ENCODE peak calls at places on chromosomes 13 and 19, in eight cellular contexts. M is fibroblast of lung, G is thoracic aorta, Y is SK-N-SH, T is kidney, B is IMR-90, U is H9, A is substantia nigra. E is an unnamed sample.

GRCh38 chr13:61778531-61778930 is 362.9 kb upstream of the PCDH20 start:
- DNase-seq in T (no peak), U (peak), A (no peak), G (no peak), M (no peak), Y (no peak), B (no peak), E (no peak)

GRCh38 chr19:46413262-46414031 is at the start of gene CCDC8:
- DNase-seq in A (peak), T (peak), Y (no peak), G (no peak), M (peak), B (peak), U (peak), E (peak)

GRCh38 chr19:4208385-4209094 is 20.8 kb upstream of the EBI3 start:
- DNase-seq in T (no peak), Y (peak), M (no peak), U (peak), A (no peak), B (peak), G (no peak), E (no peak)

GRCh38 chr13:42574435-42575311 is 721 bp downstream of the TNFSF11 start:
- DNase-seq in T (no peak), M (no peak), Y (peak), B (no peak), A (no peak), U (peak), G (no peak), E (no peak)

GRCh38 chr13:22961835-22962537 is 218.8 kb upstream of the SGCG start:
- DNase-seq in T (no peak), G (no peak), U (no peak), Y (no peak), B (no peak), A (no peak), M (no peak), E (no peak)

GRCh38 chr19:48400018-48400742 is 6.7 kb downstream of the GRIN2D start:
- DNase-seq in A (no peak), U (peak), G (no peak), B (peak), M (peak), Y (peak), T (no peak), E (no peak)

GRCh38 chr13:85725433-85725832 is 73.8 kb downstream of the SLITRK6 start:
- DNase-seq in T (no peak), Y (no peak), A (no peak), U (no peak), M (no peak), B (no peak), G (no peak), E (no peak)

GRCh38 chr13:36417328-36417727 is 15.0 kb upstream of the CCNA1 start:
- DNase-seq in U (no peak), Y (no peak), T (no peak), A (no peak), M (no peak), G (no peak), B (no peak), E (no peak)

GRCh38 chr13:106548064-106548696 is 12.7 kb upstream of the EFNB2 start:
- DNase-seq in U (no peak), G (no peak), M (peak), Y (no peak), T (no peak), A (no peak), B (peak), E (no peak)

GRCh38 chr19:10431943-10432735 is 11.8 kb downstream of the PDE4A start:
- DNase-seq in A (no peak), B (no peak), Y (peak), T (peak), G (no peak), M (no peak), U (peak), E (no peak)

GRCh38 chr13:81888855-81889254 is 1547.9 kb upstream of the SPRY2 start:
- DNase-seq in M (no peak), Y (no peak), T (peak), A (no peak), B (no peak), U (no peak), G (no peak), E (no peak)

GRCh38 chr13:25249001-25249543 is 38.2 kb downstream of the MTMR6 start:
- DNase-seq in Y (peak), M (peak), G (no peak), B (peak), A (peak), U (no peak), T (no peak), E (no peak)

GRCh38 chr19:2382530-2383222 is 22.6 kb downstream of the TMPRSS9 start:
- DNase-seq in A (no peak), G (no peak), Y (no peak), U (no peak), B (no peak), M (no peak), T (no peak), E (no peak)

GRCh38 chr19:54923276-54923675 is 17.3 kb downstream of the NCR1 start:
- DNase-seq in Y (no peak), G (no peak), U (no peak), M (no peak), B (no peak), T (no peak), A (no peak), E (no peak)

GRCh38 chr19:12685831-12686230 is 2.0 kb upstream of the GNG14 start:
- DNase-seq in G (no peak), B (no peak), A (no peak), Y (no peak), M (no peak), U (no peak), T (no peak), E (no peak)
- H3K27ac ChIP-seq in G (no peak), B (no peak), A (no peak), Y (no peak), M (no peak), U (no peak), T (no peak), E (no peak)

GRCh38 chr19:35207391-35207871 is 21.1 kb downstream of the FAM187B start:
- DNase-seq in T (no peak), M (no peak), A (no peak), Y (no peak), G (no peak), B (no peak), U (no peak), E (no peak)
- H3K27ac ChIP-seq in T (no peak), M (no peak), A (no peak), Y (no peak), G (no peak), B (no peak), U (no peak), E (no peak)

GRCh38 chr19:18932216-18932841 is 8.7 kb downstream of the HOMER3 start:
- DNase-seq in B (no peak), A (peak), G (peak), Y (peak), T (peak), U (peak), M (peak), E (no peak)
- H3K27ac ChIP-seq in B (no peak), A (peak), G (no peak), Y (no peak), T (no peak), U (no peak), M (no peak), E (no peak)

GRCh38 chr13:96475103-96475502 is 385.2 kb downstream of the HS6ST3 start:
- DNase-seq in G (no peak), M (no peak), A (no peak), B (no peak), Y (no peak), U (no peak), T (no peak), E (no peak)

GRCh38 chr13:96474158-96474606 is 384.3 kb downstream of the HS6ST3 start:
- DNase-seq in Y (no peak), T (no peak), U (no peak), G (no peak), M (no peak), A (no peak), B (no peak), E (no peak)

DNA sequence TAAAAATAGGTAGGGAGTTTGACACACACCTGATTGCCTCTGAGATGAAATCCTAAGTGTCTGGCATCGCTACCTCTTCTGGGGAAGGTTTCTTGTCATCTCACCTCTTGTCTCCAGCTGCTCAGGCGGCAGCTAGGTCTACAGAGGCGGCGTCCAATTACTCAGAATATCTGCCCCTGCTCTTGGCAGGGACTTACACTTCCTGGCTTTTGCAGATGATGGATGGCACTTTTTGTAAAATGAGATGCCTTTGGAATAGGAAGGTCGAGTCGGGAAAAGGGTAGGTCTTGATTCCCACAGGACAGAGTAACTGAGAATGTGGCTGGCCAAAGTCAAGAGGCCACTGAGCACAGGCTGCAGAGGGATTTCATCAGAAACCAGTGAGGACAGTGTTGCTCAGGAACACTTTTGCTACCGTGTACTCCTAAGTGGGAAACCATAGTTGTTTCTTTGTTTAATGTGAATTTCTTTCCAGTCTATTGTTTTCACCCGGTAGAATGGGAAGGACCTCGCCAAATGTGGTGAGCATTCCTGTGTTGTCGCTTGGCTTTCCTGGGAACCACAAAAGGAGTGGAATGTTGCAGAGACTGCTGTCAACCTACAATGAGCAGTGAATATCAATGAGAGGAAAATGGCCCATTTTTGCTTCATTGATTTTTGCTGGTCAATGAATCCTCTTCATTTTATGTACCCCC is 383.7 kb downstream of the HS6ST3 start:
- DNase-seq in A (no peak), B (no peak), G (no peak), T (no peak), M (no peak), Y (no peak), U (no peak), E (no peak)
- H3K27ac ChIP-seq in A (no peak), B (no peak), G (no peak), T (no peak), M (no peak), Y (no peak), U (no peak), E (no peak)

GRCh38 chr13:30881191-30881651 is 24.9 kb upstream of the MEDAG start:
- DNase-seq in T (no peak), A (no peak), U (no peak), Y (no peak), G (peak), M (peak), B (no peak), E (no peak)

GRCh38 chr13:30880151-30880551 is 25.9 kb upstream of the MEDAG start:
- DNase-seq in T (no peak), M (peak), Y (no peak), A (no peak), U (no peak), B (peak), G (no peak), E (no peak)

GRCh38 chr13:30882996-30883766 is 22.9 kb upstream of the MEDAG start:
- DNase-seq in A (no peak), U (no peak), M (no peak), Y (no peak), G (no peak), B (no peak), T (no peak), E (no peak)

GRCh38 chr13:30880756-30881155 is 25.3 kb upstream of the MEDAG start:
- DNase-seq in A (no peak), Y (no peak), M (peak), G (no peak), U (no peak), T (no peak), B (peak), E (no peak)

GRCh38 chr13:30881931-30882899 is 23.9 kb upstream of the MEDAG start:
- DNase-seq in B (no peak), Y (peak), U (no peak), A (no peak), M (no peak), T (no peak), G (no peak), E (no peak)
- H3K27ac ChIP-seq in B (peak), Y (peak), U (no peak), A (no peak), M (peak), T (no peak), G (peak), E (no peak)

DNA sequence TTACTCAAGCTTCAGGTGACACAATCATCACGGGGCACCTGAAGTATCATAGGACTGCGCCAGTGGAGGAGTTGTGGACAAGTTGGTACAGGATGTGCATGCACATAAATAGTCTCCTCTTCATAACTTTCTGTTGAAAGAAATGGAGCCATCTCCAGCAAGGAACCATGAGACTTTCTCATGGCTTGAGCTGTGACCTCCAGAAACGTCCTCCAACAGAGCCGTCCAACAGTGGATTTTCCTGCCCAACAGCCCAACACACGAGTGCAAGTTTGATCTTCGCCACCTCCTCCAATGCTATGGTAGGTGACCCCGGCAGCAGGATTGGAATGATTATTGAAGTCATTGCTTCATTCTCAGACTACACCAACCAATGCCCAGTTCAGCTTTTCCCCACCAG is 105.1 kb upstream of the ZNF507 start:
- DNase-seq in U (no peak), M (no peak), Y (no peak), G (no peak), B (no peak), T (no peak), A (no peak), E (no peak)
- H3K27ac ChIP-seq in U (no peak), M (no peak), Y (no peak), G (no peak), B (no peak), T (no peak), A (no peak), E (no peak)

GRCh38 chr19:38084196-38084595 is 139.8 kb downstream of the DPF1 start:
- DNase-seq in M (no peak), U (no peak), B (no peak), A (no peak), G (no peak), Y (no peak), T (no peak), E (no peak)

GRCh38 chr19:38093154-38093553 is 130.9 kb downstream of the DPF1 start:
- DNase-seq in T (no peak), A (no peak), Y (no peak), U (no peak), G (no peak), M (no peak), B (no peak), E (no peak)

GRCh38 chr19:38090561-38090960 is 133.5 kb downstream of the DPF1 start:
- DNase-seq in A (peak), U (no peak), G (no peak), Y (no peak), M (no peak), T (no peak), B (no peak), E (no peak)

GRCh38 chr19:38093587-38093986 is 130.4 kb downstream of the DPF1 start:
- DNase-seq in B (no peak), T (no peak), Y (peak), G (no peak), U (no peak), M (no peak), A (peak), E (no peak)

DNA sequence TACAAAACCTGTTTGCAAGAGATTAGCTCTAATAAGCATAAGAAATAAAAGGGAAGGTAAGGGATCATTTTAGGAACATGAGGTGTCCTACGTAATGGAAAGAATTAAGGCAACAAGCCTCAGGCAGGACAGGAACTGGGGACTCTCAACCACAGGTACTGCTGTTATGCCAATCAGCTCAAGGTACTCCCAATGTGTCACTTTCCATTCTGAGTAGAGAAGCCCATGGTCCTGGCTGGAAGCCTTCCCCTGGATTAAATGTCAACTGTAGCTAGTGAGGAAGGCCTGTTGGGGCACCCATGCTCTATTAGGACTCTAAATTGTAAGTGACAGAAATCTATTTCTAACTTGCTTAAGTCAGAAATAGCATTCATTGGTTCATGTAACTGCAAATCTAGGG is 134.6 kb downstream of the DPF1 start:
- DNase-seq in T (no peak), G (no peak), B (no peak), M (no peak), Y (no peak), U (no peak), A (no peak), E (no peak)
- H3K27ac ChIP-seq in T (no peak), G (no peak), B (no peak), M (no peak), Y (no peak), U (no peak), A (no peak), E (no peak)

GRCh38 chr13:33144358-33144784 is 128.1 kb downstream of the KL start:
- DNase-seq in M (no peak), B (no peak), T (no peak), G (no peak), U (no peak), Y (no peak), A (no peak), E (no peak)

GRCh38 chr13:33147832-33148231 is 131.6 kb downstream of the KL start:
- DNase-seq in U (no peak), M (no peak), Y (no peak), G (no peak), T (no peak), B (peak), A (no peak), E (no peak)

GRCh38 chr13:33146843-33147611 is 130.8 kb downstream of the KL start:
- DNase-seq in U (no peak), M (no peak), Y (no peak), T (no peak), G (no peak), B (no peak), A (no peak), E (no peak)

GRCh38 chr13:33150146-33150545 is 133.9 kb downstream of the KL start:
- DNase-seq in Y (no peak), B (peak), G (no peak), A (no peak), U (no peak), T (no peak), M (peak), E (no peak)

GRCh38 chr13:33145667-33146066 is 129.4 kb downstream of the KL start:
- DNase-seq in Y (no peak), U (no peak), B (no peak), M (no peak), G (no peak), A (no peak), T (no peak), E (no peak)
- H3K27ac ChIP-seq in Y (no peak), U (no peak), B (no peak), M (no peak), G (no peak), A (no peak), T (no peak), E (no peak)

DNA sequence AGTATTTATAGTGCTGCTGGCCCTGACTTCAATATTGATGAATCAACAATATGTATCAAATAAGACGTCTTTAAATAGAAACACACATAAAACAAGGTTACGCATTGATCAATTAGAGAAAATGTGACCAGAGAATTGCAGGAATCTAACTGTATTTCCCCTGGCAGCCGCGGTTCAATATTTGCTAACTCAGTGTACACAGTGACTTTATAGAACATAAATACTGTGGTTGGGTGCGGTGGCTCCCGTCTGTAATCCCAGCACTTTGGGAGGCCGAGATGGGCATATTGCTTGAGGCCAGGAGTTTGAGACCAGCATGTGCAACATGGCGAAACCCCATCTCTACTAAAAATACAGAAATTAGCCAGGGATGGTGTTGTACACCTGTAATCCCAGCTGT is 22.8 kb upstream of the UPF3A start:
- DNase-seq in M (no peak), B (no peak), Y (no peak), G (no peak), T (no peak), U (no peak), A (no peak), E (no peak)
- H3K27ac ChIP-seq in M (no peak), B (no peak), Y (no peak), G (no peak), T (no peak), U (no peak), A (no peak), E (no peak)

GRCh38 chr13:114140909-114141255 is 8.5 kb upstream of the RASA3 start:
- DNase-seq in M (no peak), Y (no peak), U (no peak), T (peak), B (no peak), A (no peak), G (no peak), E (no peak)

GRCh38 chr13:114140131-114140908 is 7.9 kb upstream of the RASA3 start:
- DNase-seq in Y (no peak), G (no peak), B (no peak), M (no peak), U (no peak), T (peak), A (no peak), E (no peak)

GRCh38 chr13:114142640-114143490 is 10.4 kb upstream of the RASA3 start:
- DNase-seq in M (peak), T (peak), G (no peak), A (no peak), U (no peak), Y (peak), B (peak), E (peak)

GRCh38 chr13:114141261-114141996 is 9.0 kb upstream of the RASA3 start:
- DNase-seq in Y (no peak), U (no peak), B (no peak), A (no peak), T (peak), M (no peak), G (no peak), E (no peak)

DNA sequence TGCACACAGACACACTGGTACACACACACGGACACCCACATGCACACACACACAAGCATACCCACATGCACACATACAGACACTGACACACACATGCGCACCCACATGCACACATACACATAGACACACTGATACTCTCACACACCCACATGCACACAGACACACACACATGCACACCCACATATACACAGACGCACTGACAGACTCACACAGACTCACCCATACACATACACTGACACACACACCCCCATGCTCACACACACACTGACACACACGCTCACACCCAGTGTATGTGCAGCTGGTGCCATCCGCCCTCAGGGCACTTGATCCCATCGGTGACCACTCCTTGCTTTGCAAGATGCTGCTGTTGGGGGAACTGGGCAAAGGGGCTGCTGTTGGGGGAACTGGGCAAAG is 9.7 kb upstream of the RASA3 start:
- DNase-seq in B (no peak), T (peak), A (no peak), M (no peak), Y (peak), G (no peak), U (peak), E (no peak)
- H3K27ac ChIP-seq in B (no peak), T (no peak), A (no peak), M (no peak), Y (no peak), G (no peak), U (no peak), E (no peak)

E was measured in epithelial cell of prostate.